ENCODE peak calls at places on chromosomes 16 and 17, in four cellular contexts. One of them, this sample, is unnamed.

GRCh38 chr17:40415390-40415789 is 2.3 kb downstream of the TOP2A start:
- DNase-seq in HepG2: peak
- DNase-seq in K562: no peak
- DNase-seq in GM12878: no peak
- DNase-seq in this sample: no peak

GRCh38 chr17:61260061-61260797 is 139.4 kb upstream of the TBX2 start:
- DNase-seq in GM12878: no peak
- DNase-seq in HepG2: no peak
- DNase-seq in K562: no peak
- DNase-seq in this sample: no peak

GRCh38 chr17:68396226-68396780 is 61.0 kb downstream of the WIPI1 start:
- DNase-seq in HepG2: no peak
- DNase-seq in GM12878: no peak
- DNase-seq in K562: no peak
- DNase-seq in this sample: no peak

GRCh38 chr16:60073376-60073775 is 1339.3 kb upstream of the GOT2 start:
- DNase-seq in K562: no peak
- DNase-seq in HepG2: no peak
- DNase-seq in GM12878: no peak
- DNase-seq in this sample: no peak

GRCh38 chr16:80803341-80804060 is 897 bp downstream of the CDYL2 start:
- DNase-seq in HepG2: no peak
- DNase-seq in K562: peak
- DNase-seq in GM12878: no peak
- DNase-seq in this sample: peak

GRCh38 chr17:14067347-14067746 is 2.0 kb upstream of the COX10 start:
- DNase-seq in GM12878: no peak
- DNase-seq in HepG2: no peak
- DNase-seq in K562: no peak
- DNase-seq in this sample: no peak

GRCh38 chr16:72362972-72363371 is 191.0 kb upstream of the PMFBP1 start:
- DNase-seq in K562: no peak
- DNase-seq in HepG2: no peak
- DNase-seq in GM12878: peak
- DNase-seq in this sample: no peak

GRCh38 chr16:35599429-35600165 is 2140.2 kb downstream of the TP53TG3F start:
- DNase-seq in K562: no peak
- DNase-seq in GM12878: no peak
- DNase-seq in HepG2: no peak
- DNase-seq in this sample: no peak

GRCh38 chr17:48612456-48612853 is 1.6 kb upstream of the HOXB7 start:
- DNase-seq in GM12878: no peak
- DNase-seq in K562: no peak
- DNase-seq in HepG2: no peak
- DNase-seq in this sample: no peak

GRCh38 chr17:61000911-61001310 is 323.3 kb downstream of the BCAS3 start:
- DNase-seq in K562: no peak
- DNase-seq in HepG2: peak
- DNase-seq in GM12878: no peak
- DNase-seq in this sample: no peak

GRCh38 chr17:9215465-9215864 is 194.2 kb downstream of the NTN1 start:
- DNase-seq in K562: no peak
- DNase-seq in GM12878: no peak
- DNase-seq in HepG2: no peak
- DNase-seq in this sample: no peak

GRCh38 chr17:34757611-34758010 is 178.2 kb downstream of the TMEM132E start:
- DNase-seq in GM12878: no peak
- DNase-seq in HepG2: no peak
- DNase-seq in K562: no peak
- DNase-seq in this sample: no peak

GRCh38 chr17:74354123-74354522 is 7.5 kb downstream of the BTBD17 start:
- DNase-seq in K562: peak
- DNase-seq in GM12878: no peak
- DNase-seq in HepG2: peak
- DNase-seq in this sample: no peak

GRCh38 chr17:7001562-7001961 is 5.7 kb downstream of the ALOX12 start:
- DNase-seq in K562: no peak
- DNase-seq in HepG2: no peak
- DNase-seq in GM12878: no peak
- DNase-seq in this sample: no peak

GRCh38 chr17:11564483-11565380 is 33.5 kb upstream of the DNAH9 start:
- DNase-seq in HepG2: no peak
- DNase-seq in GM12878: no peak
- DNase-seq in K562: no peak
- DNase-seq in this sample: no peak

GRCh38 chr17:885971-886571 is 93.5 kb downstream of the NXN start:
- DNase-seq in GM12878: no peak
- DNase-seq in K562: no peak
- DNase-seq in HepG2: no peak
- DNase-seq in this sample: no peak

GRCh38 chr17:35052240-35052608 is 11.3 kb downstream of the RFFL start:
- DNase-seq in HepG2: no peak
- DNase-seq in K562: no peak
- DNase-seq in GM12878: no peak
- DNase-seq in this sample: no peak

GRCh38 chr16:72644911-72645310 is 403.0 kb downstream of the ZFHX3 start:
- DNase-seq in K562: no peak
- DNase-seq in GM12878: no peak
- DNase-seq in HepG2: no peak
- DNase-seq in this sample: no peak

GRCh38 chr16:57169327-57169726 is 16.5 kb downstream of the PSME3IP1 start:
- DNase-seq in GM12878: no peak
- DNase-seq in HepG2: no peak
- DNase-seq in K562: no peak
- DNase-seq in this sample: no peak

GRCh38 chr17:82242698-82242976 is 13.8 kb downstream of the SLC16A3 start:
- DNase-seq in HepG2: no peak
- DNase-seq in GM12878: no peak
- DNase-seq in K562: no peak
- DNase-seq in this sample: no peak

GRCh38 chr17:16926591-16927451 is 45.1 kb downstream of the TNFRSF13B start:
- DNase-seq in GM12878: no peak
- DNase-seq in HepG2: no peak
- DNase-seq in K562: no peak
- DNase-seq in this sample: no peak

GRCh38 chr16:66553223-66553622 is 847 bp downstream of the CKLF start:
- DNase-seq in HepG2: no peak
- DNase-seq in GM12878: no peak
- DNase-seq in K562: no peak
- DNase-seq in this sample: no peak

GRCh38 chr17:61794792-61795191 is 68.5 kb downstream of the BRIP1 start:
- DNase-seq in GM12878: no peak
- DNase-seq in HepG2: no peak
- DNase-seq in K562: no peak
- DNase-seq in this sample: no peak

GRCh38 chr16:12225816-12226480 is 249.4 kb downstream of the SNX29 start:
- DNase-seq in HepG2: no peak
- DNase-seq in GM12878: no peak
- DNase-seq in K562: no peak
- DNase-seq in this sample: no peak

GRCh38 chr16:85523602-85524364 is 89.3 kb upstream of the GSE1 start:
- DNase-seq in GM12878: no peak
- DNase-seq in K562: peak
- DNase-seq in HepG2: peak
- DNase-seq in this sample: no peak

GRCh38 chr16:30637952-30638351 is 12.8 kb upstream of the PRR14 start:
- DNase-seq in HepG2: peak
- DNase-seq in GM12878: no peak
- DNase-seq in K562: no peak
- DNase-seq in this sample: no peak

GRCh38 chr16:11276143-11276879 is at the start of gene PRM2:
- DNase-seq in HepG2: no peak
- DNase-seq in GM12878: no peak
- DNase-seq in K562: no peak
- DNase-seq in this sample: no peak

GRCh38 chr17:19242323-19242722 is 5.2 kb downstream of the EPN2 start:
- DNase-seq in GM12878: no peak
- DNase-seq in HepG2: no peak
- DNase-seq in K562: no peak
- DNase-seq in this sample: no peak

GRCh38 chr16:8194795-8195194 is 395.5 kb downstream of the TMEM114 start:
- DNase-seq in K562: peak
- DNase-seq in HepG2: no peak
- DNase-seq in GM12878: no peak
- DNase-seq in this sample: peak

GRCh38 chr17:74870512-74870911 is 2.3 kb downstream of the FDXR start:
- DNase-seq in GM12878: no peak
- DNase-seq in K562: no peak
- DNase-seq in HepG2: peak
- DNase-seq in this sample: no peak

GRCh38 chr16:57918444-57918843 is 52.5 kb downstream of the CNGB1 start:
- DNase-seq in GM12878: no peak
- DNase-seq in K562: no peak
- DNase-seq in HepG2: no peak
- DNase-seq in this sample: no peak

GRCh38 chr16:71514476-71514875 is 11.8 kb upstream of the CHST4 start:
- DNase-seq in HepG2: no peak
- DNase-seq in K562: no peak
- DNase-seq in GM12878: no peak
- DNase-seq in this sample: no peak

GRCh38 chr16:88437367-88437964 is 15.6 kb upstream of the ZFPM1 start:
- DNase-seq in HepG2: peak
- DNase-seq in K562: peak
- DNase-seq in GM12878: no peak
- DNase-seq in this sample: peak

GRCh38 chr17:72135546-72136325 is 14.9 kb downstream of the SOX9 start:
- DNase-seq in HepG2: no peak
- DNase-seq in GM12878: no peak
- DNase-seq in K562: no peak
- DNase-seq in this sample: no peak

GRCh38 chr16:10937068-10937859 is 5.0 kb downstream of the DEXI start:
- DNase-seq in K562: no peak
- DNase-seq in GM12878: no peak
- DNase-seq in HepG2: no peak
- DNase-seq in this sample: no peak

GRCh38 chr16:2853531-2854073 is 4.4 kb downstream of the PRSS22 start:
- DNase-seq in HepG2: no peak
- DNase-seq in GM12878: no peak
- DNase-seq in K562: no peak
- DNase-seq in this sample: no peak

GRCh38 chr16:68234188-68235104 is 1.5 kb downstream of the ESRP2 start:
- DNase-seq in GM12878: no peak
- DNase-seq in K562: no peak
- DNase-seq in HepG2: peak
- DNase-seq in this sample: peak

GRCh38 chr16:17467923-17468540 is 2.7 kb downstream of the XYLT1 start:
- DNase-seq in K562: no peak
- DNase-seq in GM12878: no peak
- DNase-seq in HepG2: peak
- DNase-seq in this sample: no peak

GRCh38 chr17:35299108-35299507 is 56.2 kb downstream of the SLFN5 start:
- DNase-seq in GM12878: no peak
- DNase-seq in K562: no peak
- DNase-seq in HepG2: no peak
- DNase-seq in this sample: no peak

DNA sequence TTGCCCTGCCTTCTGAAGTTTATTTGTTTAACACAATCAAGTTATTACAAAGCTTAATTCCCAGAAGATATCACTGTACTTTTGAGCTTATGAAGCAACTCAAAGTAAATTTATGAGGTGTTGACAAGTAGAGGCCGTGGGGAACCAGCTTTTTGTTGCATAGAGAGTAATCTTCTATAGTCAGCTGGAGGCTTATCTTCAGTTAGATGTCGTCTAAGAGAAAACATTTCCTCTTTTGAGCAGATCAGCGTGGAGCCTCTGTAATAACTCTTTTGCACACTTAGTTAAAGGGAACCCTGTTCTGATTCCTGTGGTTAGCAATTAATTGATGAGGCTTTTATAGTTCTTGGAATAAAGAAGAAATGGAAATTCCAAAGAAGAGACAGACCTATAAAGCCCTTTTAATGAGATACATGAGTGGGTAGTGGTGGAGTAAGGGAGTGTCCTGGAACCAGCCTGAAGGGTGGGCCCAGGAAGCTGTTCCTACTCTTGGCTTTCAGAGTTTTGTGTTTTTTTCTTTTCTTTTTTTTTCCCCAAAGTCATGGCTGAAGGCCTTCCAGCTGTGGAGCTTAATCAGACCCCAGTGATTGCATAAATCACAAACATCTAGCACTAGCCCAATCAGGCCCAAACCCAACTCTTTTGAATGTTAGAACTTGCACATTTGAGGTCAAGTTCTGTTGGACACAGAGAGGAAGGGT is 28.9 kb upstream of the MAP3K14 start:
- DNase-seq in GM12878: no peak
- DNase-seq in K562: peak
- DNase-seq in HepG2: no peak
- DNase-seq in this sample: no peak
- TF ChIP-seq BRCA1 in GM12878: no peak
- TF ChIP-seq BRCA1 in K562: no peak
- TF ChIP-seq BRCA1 in HepG2: no peak
- TF ChIP-seq BRCA1 in this sample: no peak

GRCh38 chr16:77679901-77680300 is 42.4 kb upstream of the NUDT7 start:
- DNase-seq in HepG2: no peak
- DNase-seq in K562: no peak
- DNase-seq in GM12878: no peak
- DNase-seq in this sample: no peak
- TF ChIP-seq BRCA1 in HepG2: no peak
- TF ChIP-seq BRCA1 in K562: no peak
- TF ChIP-seq BRCA1 in GM12878: no peak
- TF ChIP-seq BRCA1 in this sample: no peak

DNA sequence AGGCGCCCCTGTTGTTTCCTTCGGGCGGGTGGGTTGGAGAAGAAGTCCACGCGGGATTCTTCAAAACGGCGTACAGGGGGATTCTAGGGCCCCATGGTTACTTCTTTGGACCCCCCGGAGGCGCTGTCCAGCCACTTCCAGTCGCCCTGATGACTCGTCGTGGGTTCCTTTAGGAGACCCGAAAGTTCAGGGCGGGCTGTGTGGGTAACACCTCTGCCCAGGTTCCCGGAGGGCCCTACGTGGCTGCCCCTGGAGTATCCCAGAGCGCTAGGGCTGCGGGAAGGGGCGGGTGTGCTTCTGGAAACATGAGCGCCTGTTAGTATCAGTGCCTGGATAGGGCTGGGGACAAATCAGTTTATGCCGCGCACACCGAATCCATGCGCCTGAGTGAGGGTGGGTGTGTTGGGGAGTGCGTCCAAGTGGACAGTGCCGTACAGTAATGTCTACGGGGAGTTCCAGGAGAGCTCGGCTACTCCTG is 602 bp upstream of the HIC1 start:
- DNase-seq in GM12878: no peak
- DNase-seq in HepG2: no peak
- DNase-seq in K562: no peak
- DNase-seq in this sample: no peak
- TF ChIP-seq BRCA1 in GM12878: no peak
- TF ChIP-seq BRCA1 in HepG2: no peak
- TF ChIP-seq BRCA1 in K562: no peak
- TF ChIP-seq BRCA1 in this sample: no peak

DNA sequence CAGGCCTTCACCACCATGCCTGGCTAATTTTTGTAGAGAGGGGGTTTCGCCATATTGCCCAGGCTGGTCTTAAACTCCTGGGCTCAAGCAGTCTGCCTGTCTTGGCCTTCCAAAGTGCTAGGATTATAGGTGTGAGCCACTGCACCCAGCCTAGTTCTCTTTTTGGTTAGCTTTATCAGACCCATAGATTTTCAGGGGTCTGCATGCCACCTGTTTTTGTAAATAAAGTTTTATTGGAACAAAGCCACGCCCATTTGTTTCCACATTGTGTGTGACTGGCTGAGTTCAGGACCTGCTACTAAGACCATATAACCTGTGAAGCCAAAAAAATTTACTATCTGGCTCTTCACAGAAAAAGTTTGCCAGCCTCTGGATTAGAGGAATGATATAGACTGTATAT is 7.6 kb downstream of the PSMD11 start:
- DNase-seq in GM12878: no peak
- DNase-seq in HepG2: no peak
- DNase-seq in K562: no peak
- DNase-seq in this sample: no peak
- TF ChIP-seq BRCA1 in GM12878: no peak
- TF ChIP-seq BRCA1 in HepG2: no peak
- TF ChIP-seq BRCA1 in K562: no peak
- TF ChIP-seq BRCA1 in this sample: no peak